ENCODE peak calls at places on chromosomes 3 and 15, in four cellular contexts. D is aorta; Q is NT2/D1; P is CD8-positive, alpha-beta memory T cell. A is an unnamed sample.

GRCh38 chr3:53804697-53805462 is 41.3 kb downstream of the CHDH start:
- DNase-seq in P (no peak), D (no peak), Q (peak; percentile 70), A (peak; percentile 95)

GRCh38 chr3:84522893-84523292 is 435.9 kb upstream of the CADM2 start:
- DNase-seq in P (no peak), D (no peak), Q (no peak), A (no peak)

GRCh38 chr15:100601158-100601557 is 826 bp downstream of the LINS1 start:
- DNase-seq in Q (no peak), P (peak; percentile 25), D (peak; percentile 48), A (peak; percentile 19)

GRCh38 chr3:77868725-77869124 is 828.8 kb downstream of the ROBO2 start:
- DNase-seq in D (no peak), P (no peak), Q (no peak), A (no peak)

GRCh38 chr3:183540501-183541234 is 14.8 kb downstream of the KLHL6 start:
- DNase-seq in D (peak; percentile 67), P (no peak), Q (no peak), A (no peak)

GRCh38 chr3:141152130-141152529 is 79.5 kb upstream of the PXYLP1 start:
- DNase-seq in D (no peak), Q (no peak), P (no peak), A (no peak)

GRCh38 chr3:71862374-71863145 is 77.6 kb upstream of the PROK2 start:
- DNase-seq in D (no peak), Q (no peak), P (no peak), A (no peak)

GRCh38 chr3:107855710-107856109 is 235.1 kb downstream of the CD47 start:
- DNase-seq in D (no peak), P (no peak), Q (peak; percentile 8), A (peak; percentile 79)

GRCh38 chr3:129224984-129225393 is 24.4 kb upstream of the COPG1 start:
- DNase-seq in Q (no peak), D (peak; percentile 93), P (no peak), A (no peak)

GRCh38 chr3:123799544-123800351 is 84.4 kb downstream of the MYLK start:
- DNase-seq in Q (no peak), D (peak; percentile 56), P (no peak), A (peak; percentile 27)

GRCh38 chr3:58349792-58350626 is 17.3 kb downstream of the PXK start:
- DNase-seq in P (no peak), D (no peak), Q (no peak), A (no peak)

GRCh38 chr3:69433938-69434263 is 48.0 kb upstream of the FRMD4B start:
- DNase-seq in Q (no peak), D (no peak), P (no peak), A (no peak)

GRCh38 chr3:58585994-58586393 is 8.8 kb upstream of the FAM107A start:
- DNase-seq in Q (no peak), P (no peak), D (no peak), A (no peak)

GRCh38 chr15:77191230-77191834 is 120.4 kb upstream of the TSPAN3 start:
- DNase-seq in D (no peak), P (no peak), Q (no peak), A (no peak)

GRCh38 chr15:77185242-77185785 is 114.4 kb upstream of the TSPAN3 start:
- DNase-seq in Q (no peak), D (no peak), P (no peak), A (no peak)

GRCh38 chr15:77183066-77183465 is 112.2 kb upstream of the TSPAN3 start:
- DNase-seq in P (no peak), Q (no peak), D (no peak), A (no peak)

GRCh38 chr15:77187751-77188464 is 117.0 kb upstream of the TSPAN3 start:
- DNase-seq in D (peak; percentile 64), P (no peak), Q (no peak), A (no peak)

GRCh38 chr15:77186518-77187095 is 115.7 kb upstream of the TSPAN3 start:
- DNase-seq in D (no peak), Q (peak; percentile 20), P (no peak), A (peak; percentile 32)
- H3K4me1 ChIP-seq in D (no peaks in the 10 kb centered on the region), Q (no peaks in the 10 kb centered on the region), P (peaks cover 29% of the 10 kb centered on the region), A (no peaks in the 10 kb centered on the region)

GRCh38 chr3:13007251-13007941 is 65.8 kb downstream of the IQSEC1 start:
- DNase-seq in P (no peak), D (peak; percentile 40), Q (no peak), A (no peak)

GRCh38 chr3:13006216-13006990 is 66.8 kb downstream of the IQSEC1 start:
- DNase-seq in P (no peak), Q (no peak), D (peak; percentile 38), A (no peak)

GRCh38 chr3:13002398-13003124 is 70.7 kb downstream of the IQSEC1 start:
- DNase-seq in D (no peak), P (no peak), Q (no peak), A (no peak)

GRCh38 chr3:13004376-13004775 is 68.9 kb downstream of the IQSEC1 start:
- DNase-seq in D (peak; percentile 52), P (no peak), Q (no peak), A (no peak)

DNA sequence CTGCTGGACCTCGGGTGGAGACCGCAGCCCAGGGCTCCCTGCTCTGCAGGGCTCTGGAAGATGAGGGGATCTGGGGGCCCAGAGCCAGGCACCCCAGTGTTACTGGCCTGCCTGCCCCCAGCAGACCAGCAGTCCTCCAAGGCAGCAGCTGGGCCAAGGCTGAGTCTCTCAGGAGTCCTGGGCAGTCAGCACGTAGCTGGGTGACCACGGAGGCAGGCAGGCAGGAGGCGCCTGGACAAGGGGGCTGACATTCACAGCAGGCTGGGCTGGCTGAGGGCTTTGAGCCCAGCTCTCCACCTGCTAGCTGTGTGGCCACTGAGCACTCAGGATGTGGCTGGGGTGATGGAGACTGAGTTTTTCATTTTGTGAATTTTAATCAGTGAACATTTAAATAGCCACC is 67.9 kb downstream of the IQSEC1 start:
- DNase-seq in P (no peak), D (peak; percentile 44), Q (no peak), A (no peak)
- H3K4me1 ChIP-seq in P (peaks cover 96% of the 10 kb centered on the region), D (no peaks in the 10 kb centered on the region), Q (peaks cover 27% of the 10 kb centered on the region), A (peaks cover 2% of the 10 kb centered on the region)

DNA sequence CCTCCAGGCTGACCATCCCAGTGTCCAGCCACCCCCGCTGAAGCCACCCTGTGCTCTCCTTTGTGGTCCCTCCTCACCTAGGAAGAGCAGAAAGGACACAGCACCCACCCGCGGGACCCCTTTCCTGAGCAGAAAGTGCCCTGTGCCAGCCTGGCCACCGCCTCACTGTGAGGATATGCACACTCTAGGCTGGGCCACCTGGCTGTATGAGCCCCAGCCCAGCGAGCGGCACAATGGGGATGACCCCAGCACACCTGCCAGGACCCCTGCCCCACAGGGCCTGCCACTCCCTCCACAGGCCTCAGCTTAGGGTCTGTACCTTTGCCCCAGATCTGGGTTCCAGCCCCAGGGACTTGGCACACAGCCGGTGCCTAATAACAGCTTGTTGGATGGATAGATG is 47.9 kb upstream of the FURIN start:
- DNase-seq in P (no peak), Q (no peak), D (no peak), A (no peak)
- H3K4me1 ChIP-seq in P (no peaks in the 10 kb centered on the region), Q (peaks cover 28% of the 10 kb centered on the region), D (no peaks in the 10 kb centered on the region), A (no peaks in the 10 kb centered on the region)

GRCh38 chr3:73510784-73511183 is 114.0 kb downstream of the PDZRN3 start:
- DNase-seq in P (no peak), D (no peak), Q (no peak), A (no peak)
- H3K4me1 ChIP-seq in P (no peaks in the 10 kb centered on the region), D (peaks cover 18% of the 10 kb centered on the region), Q (peaks cover 7% of the 10 kb centered on the region), A (peaks cover 16% of the 10 kb centered on the region)

DNA sequence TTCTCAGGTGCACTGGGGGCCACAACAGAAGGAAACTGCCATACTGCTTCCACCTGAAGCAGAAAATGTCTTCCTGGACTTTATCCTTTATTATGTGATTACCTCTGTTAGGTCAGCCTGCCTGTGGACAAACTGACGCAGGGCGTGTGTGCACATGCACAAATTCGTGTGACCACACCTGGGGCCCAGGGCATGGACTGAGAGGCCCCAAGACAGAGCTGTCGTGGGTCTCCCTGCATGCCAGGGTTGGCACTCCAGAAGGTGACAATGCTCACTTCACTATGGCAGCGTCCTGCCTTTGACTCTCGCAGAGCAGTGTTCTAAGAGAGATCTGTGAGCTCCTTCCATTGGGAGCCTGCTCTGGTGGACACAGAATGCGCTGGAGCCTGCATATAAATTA is 34.5 kb downstream of the CCDC12 start:
- DNase-seq in P (no peak), D (no peak), Q (no peak), A (no peak)
- H3K4me1 ChIP-seq in P (peaks cover 45% of the 10 kb centered on the region), D (no peaks in the 10 kb centered on the region), Q (peaks cover 16% of the 10 kb centered on the region), A (peaks cover 27% of the 10 kb centered on the region)

GRCh38 chr15:91863621-91864255 is 10.2 kb downstream of the SLCO3A1 start:
- DNase-seq in P (no peak), Q (no peak), D (no peak), A (no peak)
- H3K4me1 ChIP-seq in P (peaks cover 89% of the 10 kb centered on the region), Q (peaks cover 13% of the 10 kb centered on the region), D (peaks cover 3% of the 10 kb centered on the region), A (no peaks in the 10 kb centered on the region)

DNA sequence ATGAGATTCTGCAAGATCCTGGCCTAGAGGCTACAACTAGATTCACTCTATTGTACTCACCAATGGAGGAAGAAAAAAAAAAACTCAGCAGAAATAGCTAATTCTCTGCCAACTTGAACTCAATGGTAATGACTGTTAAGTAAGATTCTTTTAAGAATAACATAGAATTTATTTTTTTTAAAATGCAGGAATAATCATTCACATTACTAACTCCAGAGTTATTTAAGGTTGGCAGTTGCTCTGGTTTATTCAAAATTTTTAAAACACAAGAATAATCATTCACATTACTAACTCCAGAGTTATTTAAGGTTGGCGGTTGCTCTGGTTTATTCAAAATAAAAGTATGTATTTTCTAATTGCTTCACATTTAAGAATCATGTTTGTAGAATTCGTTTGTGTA is 1071.9 kb downstream of the IGSF11 start:
- DNase-seq in P (no peak), Q (no peak), D (no peak), A (no peak)
- H3K4me1 ChIP-seq in P (no peaks in the 10 kb centered on the region), Q (no peaks in the 10 kb centered on the region), D (no peaks in the 10 kb centered on the region), A (no peaks in the 10 kb centered on the region)